ENCODE peak calls at places on chromosomes 3 and 15, in seven cellular contexts. One of them, this sample, is unnamed. For H3K4me1 and H3K36me3, the result is how much of the 10 kb centered on the place peaks cover.

GRCh38 chr3:118772036-118773030 is 262.3 kb downstream of the IGSF11 start:
- DNase-seq in lower lobe of right lung: no peak
- DNase-seq in colonic mucosa: no peak
- DNase-seq in osteoblast: no peak
- DNase-seq in heart left ventricle: no peak
- DNase-seq in SJSA1: no peak
- DNase-seq in psoas muscle: no peak
- DNase-seq in this sample: peak

GRCh38 chr15:50256188-50257041 is 9.1 kb downstream of the HDC start:
- DNase-seq in lower lobe of right lung: no peak
- DNase-seq in osteoblast: peak
- DNase-seq in psoas muscle: no peak
- DNase-seq in SJSA1: peak
- DNase-seq in colonic mucosa: no peak
- DNase-seq in heart left ventricle: no peak
- DNase-seq in this sample: no peak

GRCh38 chr3:126170073-126170916 is 10.1 kb downstream of the ALDH1L1 start:
- DNase-seq in lower lobe of right lung: no peak
- DNase-seq in psoas muscle: no peak
- DNase-seq in osteoblast: no peak
- DNase-seq in SJSA1: no peak
- DNase-seq in colonic mucosa: no peak
- DNase-seq in heart left ventricle: no peak
- DNase-seq in this sample: no peak

GRCh38 chr15:29242466-29243242 is 27.0 kb downstream of the NSMCE3 start:
- DNase-seq in psoas muscle: no peak
- DNase-seq in lower lobe of right lung: no peak
- DNase-seq in osteoblast: peak
- DNase-seq in colonic mucosa: no peak
- DNase-seq in SJSA1: no peak
- DNase-seq in heart left ventricle: no peak
- DNase-seq in this sample: peak

GRCh38 chr3:151087648-151088047 is 2.2 kb downstream of the MED12L start:
- DNase-seq in SJSA1: no peak
- DNase-seq in lower lobe of right lung: no peak
- DNase-seq in psoas muscle: no peak
- DNase-seq in colonic mucosa: no peak
- DNase-seq in osteoblast: no peak
- DNase-seq in heart left ventricle: no peak
- DNase-seq in this sample: no peak

GRCh38 chr3:179438836-179439235 is 12.4 kb downstream of the GNB4 start:
- DNase-seq in lower lobe of right lung: no peak
- DNase-seq in heart left ventricle: no peak
- DNase-seq in colonic mucosa: no peak
- DNase-seq in osteoblast: no peak
- DNase-seq in SJSA1: no peak
- DNase-seq in psoas muscle: no peak
- DNase-seq in this sample: no peak

GRCh38 chr3:196778755-196779154 is 39.1 kb downstream of the PAK2 start:
- DNase-seq in SJSA1: no peak
- DNase-seq in osteoblast: peak
- DNase-seq in psoas muscle: no peak
- DNase-seq in lower lobe of right lung: no peak
- DNase-seq in heart left ventricle: no peak
- DNase-seq in colonic mucosa: no peak
- DNase-seq in this sample: no peak

GRCh38 chr3:4323246-4324027 is 20.3 kb downstream of the SETMAR start:
- DNase-seq in osteoblast: no peak
- DNase-seq in SJSA1: no peak
- DNase-seq in colonic mucosa: no peak
- DNase-seq in psoas muscle: no peak
- DNase-seq in heart left ventricle: no peak
- DNase-seq in lower lobe of right lung: no peak
- DNase-seq in this sample: no peak

GRCh38 chr15:51623386-51623938 is 891 bp upstream of the DMXL2 start:
- DNase-seq in psoas muscle: no peak
- DNase-seq in osteoblast: peak
- DNase-seq in SJSA1: no peak
- DNase-seq in lower lobe of right lung: no peak
- DNase-seq in colonic mucosa: peak
- DNase-seq in heart left ventricle: no peak
- DNase-seq in this sample: peak

GRCh38 chr3:82132210-82133069 is 371.0 kb upstream of the GBE1 start:
- DNase-seq in colonic mucosa: no peak
- DNase-seq in lower lobe of right lung: no peak
- DNase-seq in osteoblast: no peak
- DNase-seq in SJSA1: no peak
- DNase-seq in heart left ventricle: no peak
- DNase-seq in psoas muscle: no peak
- DNase-seq in this sample: no peak

GRCh38 chr3:33956211-33956610 is 157.8 kb downstream of the PDCD6IP start:
- DNase-seq in psoas muscle: no peak
- DNase-seq in osteoblast: no peak
- DNase-seq in lower lobe of right lung: no peak
- DNase-seq in colonic mucosa: no peak
- DNase-seq in SJSA1: no peak
- DNase-seq in heart left ventricle: no peak
- DNase-seq in this sample: no peak

GRCh38 chr15:41919954-41920538 is 26.2 kb upstream of the SPTBN5 start:
- DNase-seq in SJSA1: no peak
- DNase-seq in heart left ventricle: peak
- DNase-seq in lower lobe of right lung: no peak
- DNase-seq in psoas muscle: peak
- DNase-seq in osteoblast: peak
- DNase-seq in colonic mucosa: peak
- DNase-seq in this sample: no peak
- H3K4me1 ChIP-seq in SJSA1: half or more
- H3K4me1 ChIP-seq in heart left ventricle: half or more
- H3K4me1 ChIP-seq in lower lobe of right lung: half or more
- H3K4me1 ChIP-seq in psoas muscle: under half
- H3K4me1 ChIP-seq in osteoblast: under half
- H3K4me1 ChIP-seq in colonic mucosa: under half
- H3K4me1 ChIP-seq in this sample: under half

GRCh38 chr15:93027413-93027812 is 61.6 kb downstream of the RGMA start:
- DNase-seq in SJSA1: no peak
- DNase-seq in psoas muscle: no peak
- DNase-seq in lower lobe of right lung: no peak
- DNase-seq in heart left ventricle: no peak
- DNase-seq in colonic mucosa: no peak
- DNase-seq in osteoblast: peak
- DNase-seq in this sample: no peak
- H3K36me3 ChIP-seq in SJSA1: half or more
- H3K36me3 ChIP-seq in psoas muscle: under half
- H3K36me3 ChIP-seq in lower lobe of right lung: half or more
- H3K36me3 ChIP-seq in heart left ventricle: under half
- H3K36me3 ChIP-seq in colonic mucosa: under half
- H3K36me3 ChIP-seq in osteoblast: half or more
- H3K36me3 ChIP-seq in this sample: under half

GRCh38 chr15:101439285-101439919 is 50.1 kb downstream of the PCSK6 start:
- DNase-seq in psoas muscle: peak
- DNase-seq in SJSA1: no peak
- DNase-seq in heart left ventricle: no peak
- DNase-seq in colonic mucosa: no peak
- DNase-seq in osteoblast: peak
- DNase-seq in lower lobe of right lung: no peak
- DNase-seq in this sample: peak
- H3K4me3 ChIP-seq in psoas muscle: peak
- H3K4me3 ChIP-seq in SJSA1: no peak
- H3K4me3 ChIP-seq in heart left ventricle: peak
- H3K4me3 ChIP-seq in colonic mucosa: no peak
- H3K4me3 ChIP-seq in osteoblast: peak
- H3K4me3 ChIP-seq in lower lobe of right lung: no peak
- H3K4me3 ChIP-seq in this sample: no peak

DNA sequence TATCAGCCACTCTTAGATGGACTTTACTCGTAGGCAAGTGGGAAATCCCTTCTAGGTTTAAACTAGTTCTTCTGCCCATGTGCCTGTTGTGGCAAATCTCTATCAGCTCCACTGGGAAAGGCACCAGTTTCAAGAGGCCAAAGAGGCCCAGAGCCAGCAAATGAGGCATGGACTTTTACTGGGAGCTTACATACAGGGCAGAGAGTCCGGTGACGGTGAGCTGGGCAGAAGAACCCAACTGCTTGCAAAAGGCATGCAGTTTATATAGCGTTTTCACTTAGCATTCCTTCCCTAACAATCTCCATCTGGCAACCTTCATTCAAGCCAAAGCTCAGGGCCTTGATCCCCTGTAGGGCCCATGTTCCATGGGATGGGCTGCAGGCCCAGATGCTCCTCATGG is 93.0 kb upstream of the C3orf80 start:
- DNase-seq in colonic mucosa: no peak
- DNase-seq in osteoblast: no peak
- DNase-seq in SJSA1: no peak
- DNase-seq in psoas muscle: no peak
- DNase-seq in heart left ventricle: peak
- DNase-seq in lower lobe of right lung: no peak
- DNase-seq in this sample: no peak
- H3K4me1 ChIP-seq in colonic mucosa: under half
- H3K4me1 ChIP-seq in osteoblast: under half
- H3K4me1 ChIP-seq in SJSA1: under half
- H3K4me1 ChIP-seq in psoas muscle: under half
- H3K4me1 ChIP-seq in heart left ventricle: under half
- H3K4me1 ChIP-seq in lower lobe of right lung: under half
- H3K4me1 ChIP-seq in this sample: under half

GRCh38 chr3:69927571-69927970 is 72.0 kb upstream of the SAMMSON start:
- DNase-seq in psoas muscle: no peak
- DNase-seq in heart left ventricle: no peak
- DNase-seq in SJSA1: no peak
- DNase-seq in lower lobe of right lung: no peak
- DNase-seq in osteoblast: no peak
- DNase-seq in colonic mucosa: no peak
- DNase-seq in this sample: no peak
- H3K36me3 ChIP-seq in psoas muscle: under half
- H3K36me3 ChIP-seq in heart left ventricle: under half
- H3K36me3 ChIP-seq in SJSA1: under half
- H3K36me3 ChIP-seq in lower lobe of right lung: under half
- H3K36me3 ChIP-seq in osteoblast: under half
- H3K36me3 ChIP-seq in colonic mucosa: under half
- H3K36me3 ChIP-seq in this sample: under half

DNA sequence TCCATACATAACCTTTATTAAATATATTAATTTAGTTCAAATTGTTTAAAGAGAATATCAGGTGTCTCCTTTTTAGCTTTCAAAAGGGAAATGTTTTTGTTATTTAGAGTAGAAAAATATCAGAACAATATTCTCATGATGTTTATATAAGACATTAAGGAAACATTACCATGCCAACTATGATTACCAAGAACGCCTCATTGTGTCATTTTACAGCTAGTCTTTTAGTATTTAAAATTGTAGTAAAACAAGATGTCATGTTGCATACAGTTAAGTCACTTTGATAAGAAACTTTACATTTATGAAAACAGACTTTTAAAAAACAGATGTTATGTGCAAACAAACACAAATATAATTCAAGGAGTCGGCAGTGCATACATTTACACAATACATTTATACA is 4.4 kb downstream of the PLSCR4 start:
- DNase-seq in psoas muscle: no peak
- DNase-seq in lower lobe of right lung: no peak
- DNase-seq in colonic mucosa: no peak
- DNase-seq in heart left ventricle: no peak
- DNase-seq in SJSA1: no peak
- DNase-seq in osteoblast: no peak
- DNase-seq in this sample: no peak
- H3K4me3 ChIP-seq in psoas muscle: no peak
- H3K4me3 ChIP-seq in lower lobe of right lung: peak
- H3K4me3 ChIP-seq in colonic mucosa: no peak
- H3K4me3 ChIP-seq in heart left ventricle: no peak
- H3K4me3 ChIP-seq in SJSA1: no peak
- H3K4me3 ChIP-seq in osteoblast: no peak
- H3K4me3 ChIP-seq in this sample: no peak

DNA sequence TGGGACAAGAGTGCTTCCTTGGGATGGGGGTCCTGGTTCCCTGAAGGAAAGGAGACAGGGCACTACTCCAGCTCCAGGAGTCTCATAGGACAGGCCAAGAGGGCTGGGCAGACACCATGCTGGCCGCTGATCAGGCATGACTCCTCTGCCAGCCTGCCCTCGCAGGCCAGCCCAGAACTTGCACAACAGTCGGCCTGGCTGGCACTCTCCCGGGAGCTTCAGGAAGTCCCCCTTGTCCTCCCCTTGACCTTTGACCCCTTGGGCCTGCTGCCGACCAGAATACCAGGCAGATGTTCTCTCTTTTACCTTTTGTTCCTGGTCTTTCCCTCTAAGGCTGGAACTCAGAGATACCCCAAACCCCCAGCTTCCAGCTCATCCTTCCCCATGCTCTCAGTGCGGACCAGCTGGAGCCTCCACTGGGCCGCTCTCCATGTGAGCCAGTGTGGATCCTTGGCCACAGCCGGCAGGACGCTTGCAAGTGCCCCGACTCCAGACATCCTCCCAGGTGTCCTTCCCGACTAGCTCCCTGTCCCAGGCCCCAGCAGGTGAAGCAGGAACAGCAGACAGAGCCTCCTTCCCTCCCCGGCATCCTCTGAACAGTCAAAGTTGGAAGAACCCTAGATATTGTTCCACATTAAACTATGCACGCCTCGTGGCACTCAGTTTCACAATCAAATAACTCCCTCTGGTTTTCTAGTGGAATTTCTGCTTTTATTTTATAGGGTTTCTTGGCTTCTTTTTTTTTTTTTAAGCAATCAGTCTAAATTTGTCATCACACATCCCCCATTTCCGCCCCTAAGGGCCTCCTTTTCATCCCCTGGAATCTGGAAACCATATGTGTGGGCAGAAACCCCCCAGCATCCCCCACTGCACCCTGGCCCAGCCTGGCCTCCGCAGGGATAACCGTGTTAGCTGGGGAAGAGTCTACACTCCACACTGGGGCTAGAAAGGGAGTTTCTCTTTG is 15.7 kb downstream of the VPS18 start:
- DNase-seq in psoas muscle: peak
- DNase-seq in colonic mucosa: no peak
- DNase-seq in heart left ventricle: no peak
- DNase-seq in osteoblast: peak
- DNase-seq in SJSA1: no peak
- DNase-seq in lower lobe of right lung: peak
- DNase-seq in this sample: no peak
- H3K4me1 ChIP-seq in psoas muscle: under half
- H3K4me1 ChIP-seq in colonic mucosa: under half
- H3K4me1 ChIP-seq in heart left ventricle: under half
- H3K4me1 ChIP-seq in osteoblast: under half
- H3K4me1 ChIP-seq in SJSA1: under half
- H3K4me1 ChIP-seq in lower lobe of right lung: half or more
- H3K4me1 ChIP-seq in this sample: half or more

GRCh38 chr3:186783731-186784515 is 546 bp downstream of the EIF4A2 start:
- DNase-seq in osteoblast: peak
- DNase-seq in heart left ventricle: peak
- DNase-seq in colonic mucosa: peak
- DNase-seq in psoas muscle: peak
- DNase-seq in SJSA1: peak
- DNase-seq in lower lobe of right lung: peak
- DNase-seq in this sample: peak
- H3K36me3 ChIP-seq in osteoblast: under half
- H3K36me3 ChIP-seq in heart left ventricle: under half
- H3K36me3 ChIP-seq in colonic mucosa: under half
- H3K36me3 ChIP-seq in psoas muscle: under half
- H3K36me3 ChIP-seq in SJSA1: half or more
- H3K36me3 ChIP-seq in lower lobe of right lung: under half
- H3K36me3 ChIP-seq in this sample: under half

DNA sequence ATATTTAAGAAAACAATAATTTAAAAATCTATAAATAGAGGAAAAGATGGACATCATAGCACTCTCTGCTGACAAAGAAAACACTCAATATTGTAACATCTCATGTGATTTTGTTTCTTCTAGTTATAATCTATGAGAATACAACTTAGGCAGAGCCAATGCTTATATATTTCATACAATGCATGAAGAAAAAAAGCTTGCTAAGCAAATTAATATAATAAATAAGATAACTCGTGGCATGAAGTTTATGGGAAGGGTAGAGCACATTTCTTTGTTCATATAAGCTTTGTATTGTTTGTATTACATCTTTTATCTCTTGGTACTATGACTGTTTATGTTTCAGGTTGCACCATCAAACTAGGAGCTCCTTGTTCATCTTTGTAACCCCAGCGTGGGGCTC is 7.6 kb upstream of the ANXA2 start:
- DNase-seq in lower lobe of right lung: no peak
- DNase-seq in psoas muscle: no peak
- DNase-seq in colonic mucosa: no peak
- DNase-seq in SJSA1: no peak
- DNase-seq in heart left ventricle: no peak
- DNase-seq in osteoblast: no peak
- DNase-seq in this sample: no peak
- H3K4me3 ChIP-seq in lower lobe of right lung: no peak
- H3K4me3 ChIP-seq in psoas muscle: no peak
- H3K4me3 ChIP-seq in colonic mucosa: no peak
- H3K4me3 ChIP-seq in SJSA1: no peak
- H3K4me3 ChIP-seq in heart left ventricle: no peak
- H3K4me3 ChIP-seq in osteoblast: no peak
- H3K4me3 ChIP-seq in this sample: no peak

This sample was measured in hepatocyte.